ENCODE peak calls at places on chromosomes 3 and 15, in five cellular contexts. One of them, this sample, is unnamed.

GRCh38 chr3:146250449-146251382 is at the start of gene PLSCR4:
- DNase-seq in WERI-Rb-1: peak; percentile 57
- DNase-seq in ureter: peak; percentile 82
- DNase-seq in H54: peak; percentile 60
- DNase-seq in frontal cortex: peak; percentile 27
- DNase-seq in this sample: no peak

GRCh38 chr3:122660575-122660974 is 20.1 kb upstream of the PARP14 start:
- DNase-seq in WERI-Rb-1: no peak
- DNase-seq in ureter: no peak
- DNase-seq in H54: no peak
- DNase-seq in frontal cortex: no peak
- DNase-seq in this sample: no peak

GRCh38 chr3:136377499-136377898 is 127.4 kb downstream of the PCCB start:
- DNase-seq in WERI-Rb-1: no peak
- DNase-seq in ureter: no peak
- DNase-seq in H54: no peak
- DNase-seq in frontal cortex: no peak
- DNase-seq in this sample: no peak

GRCh38 chr15:76299786-76300185 is 11.5 kb downstream of the ETFA start:
- DNase-seq in WERI-Rb-1: no peak
- DNase-seq in ureter: no peak
- DNase-seq in H54: no peak
- DNase-seq in frontal cortex: no peak
- DNase-seq in this sample: no peak

GRCh38 chr3:184259878-184260570 is 1.3 kb downstream of the CAMK2N2 start:
- DNase-seq in WERI-Rb-1: no peak
- DNase-seq in ureter: no peak
- DNase-seq in H54: peak; percentile 53
- DNase-seq in frontal cortex: peak; percentile 90
- DNase-seq in this sample: no peak

GRCh38 chr3:180180795-180181194 is 144.1 kb upstream of the PEX5L start:
- DNase-seq in WERI-Rb-1: no peak
- DNase-seq in ureter: no peak
- DNase-seq in H54: no peak
- DNase-seq in frontal cortex: no peak
- DNase-seq in this sample: no peak

GRCh38 chr3:71779674-71780377 is 5.1 kb downstream of the PROK2 start:
- DNase-seq in WERI-Rb-1: no peak
- DNase-seq in ureter: no peak
- DNase-seq in H54: no peak
- DNase-seq in frontal cortex: no peak
- DNase-seq in this sample: no peak

GRCh38 chr15:65056868-65057548 is 10.8 kb downstream of the RASL12 start:
- DNase-seq in WERI-Rb-1: no peak
- DNase-seq in ureter: no peak
- DNase-seq in H54: peak; percentile 57
- DNase-seq in frontal cortex: no peak
- DNase-seq in this sample: no peak

GRCh38 chr3:127153506-127153815 is 39.5 kb upstream of the PRR23E start:
- DNase-seq in WERI-Rb-1: no peak
- DNase-seq in ureter: no peak
- DNase-seq in H54: no peak
- DNase-seq in frontal cortex: no peak
- DNase-seq in this sample: no peak

GRCh38 chr3:128556949-128557348 is 63.9 kb upstream of the GATA2 start:
- DNase-seq in WERI-Rb-1: no peak
- DNase-seq in ureter: no peak
- DNase-seq in H54: no peak
- DNase-seq in frontal cortex: no peak
- DNase-seq in this sample: no peak

GRCh38 chr15:74869726-74870407 is 3.3 kb downstream of the SCAMP2 start:
- DNase-seq in WERI-Rb-1: no peak
- DNase-seq in ureter: no peak
- DNase-seq in H54: no peak
- DNase-seq in frontal cortex: no peak
- DNase-seq in this sample: no peak

GRCh38 chr15:51348688-51349087 is 7.2 kb downstream of the GLDN start:
- DNase-seq in WERI-Rb-1: no peak
- DNase-seq in ureter: no peak
- DNase-seq in H54: no peak
- DNase-seq in frontal cortex: peak; percentile 29
- DNase-seq in this sample: no peak

GRCh38 chr3:72079369-72079872 is 294.5 kb upstream of the PROK2 start:
- DNase-seq in WERI-Rb-1: no peak
- DNase-seq in ureter: no peak
- DNase-seq in H54: no peak
- DNase-seq in frontal cortex: no peak
- DNase-seq in this sample: no peak

GRCh38 chr3:13786811-13787210 is 93.1 kb downstream of the WNT7A start:
- DNase-seq in WERI-Rb-1: no peak
- DNase-seq in ureter: no peak
- DNase-seq in H54: no peak
- DNase-seq in frontal cortex: no peak
- DNase-seq in this sample: no peak

GRCh38 chr15:94584833-94585244 is 353.5 kb downstream of the MCTP2 start:
- DNase-seq in WERI-Rb-1: no peak
- DNase-seq in ureter: no peak
- DNase-seq in H54: no peak
- DNase-seq in frontal cortex: no peak
- DNase-seq in this sample: no peak

GRCh38 chr15:85339976-85340665 is 40.3 kb upstream of the AKAP13 start:
- DNase-seq in WERI-Rb-1: no peak
- DNase-seq in ureter: no peak
- DNase-seq in H54: no peak
- DNase-seq in frontal cortex: no peak
- DNase-seq in this sample: no peak

GRCh38 chr3:23712656-23713559 is 92.8 kb upstream of the UBE2E1 start:
- DNase-seq in WERI-Rb-1: peak; percentile 68
- DNase-seq in ureter: no peak
- DNase-seq in H54: peak; percentile 30
- DNase-seq in frontal cortex: no peak
- DNase-seq in this sample: peak; percentile 57

GRCh38 chr3:66312039-66312438 is 91.2 kb downstream of the SLC25A26 start:
- DNase-seq in WERI-Rb-1: no peak
- DNase-seq in ureter: no peak
- DNase-seq in H54: no peak
- DNase-seq in frontal cortex: no peak
- DNase-seq in this sample: no peak

GRCh38 chr3:17979248-17979647 is 236.8 kb upstream of the TBC1D5 start:
- DNase-seq in WERI-Rb-1: no peak
- DNase-seq in ureter: no peak
- DNase-seq in H54: no peak
- DNase-seq in frontal cortex: no peak
- DNase-seq in this sample: no peak

GRCh38 chr15:94327356-94327936 is 96.1 kb downstream of the MCTP2 start:
- DNase-seq in WERI-Rb-1: no peak
- DNase-seq in ureter: no peak
- DNase-seq in H54: no peak
- DNase-seq in frontal cortex: no peak
- DNase-seq in this sample: no peak

GRCh38 chr15:74265046-74265639 is 29.0 kb downstream of the CCDC33 start:
- DNase-seq in WERI-Rb-1: no peak
- DNase-seq in ureter: no peak
- DNase-seq in H54: no peak
- DNase-seq in frontal cortex: no peak
- DNase-seq in this sample: no peak

GRCh38 chr15:98668566-98669308 is 20.4 kb downstream of the IGF1R start:
- DNase-seq in WERI-Rb-1: peak; percentile 60
- DNase-seq in ureter: no peak
- DNase-seq in H54: peak; percentile 22
- DNase-seq in frontal cortex: no peak
- DNase-seq in this sample: no peak

GRCh38 chr3:71524688-71525087 is 58.8 kb downstream of the FOXP1 start:
- DNase-seq in WERI-Rb-1: peak; percentile 18
- DNase-seq in ureter: no peak
- DNase-seq in H54: no peak
- DNase-seq in frontal cortex: no peak
- DNase-seq in this sample: no peak

GRCh38 chr3:147521646-147522045 is 112.5 kb downstream of the ZIC1 start:
- DNase-seq in WERI-Rb-1: no peak
- DNase-seq in ureter: no peak
- DNase-seq in H54: no peak
- DNase-seq in frontal cortex: no peak
- DNase-seq in this sample: no peak

GRCh38 chr3:41267975-41268640 is 68.8 kb downstream of the CTNNB1 start:
- DNase-seq in WERI-Rb-1: no peak
- DNase-seq in ureter: no peak
- DNase-seq in H54: peak; percentile 70
- DNase-seq in frontal cortex: no peak
- DNase-seq in this sample: peak; percentile 87

GRCh38 chr15:60793656-60794055 is 314.7 kb upstream of the ICE2 start:
- DNase-seq in WERI-Rb-1: peak; percentile 52
- DNase-seq in ureter: no peak
- DNase-seq in H54: no peak
- DNase-seq in frontal cortex: no peak
- DNase-seq in this sample: no peak

GRCh38 chr15:79023918-79024317 is 66.7 kb downstream of the RASGRF1 start:
- DNase-seq in WERI-Rb-1: no peak
- DNase-seq in ureter: no peak
- DNase-seq in H54: no peak
- DNase-seq in frontal cortex: no peak
- DNase-seq in this sample: no peak

GRCh38 chr3:4019509-4019908 is 220.3 kb downstream of the LRRN1 start:
- DNase-seq in WERI-Rb-1: no peak
- DNase-seq in ureter: no peak
- DNase-seq in H54: no peak
- DNase-seq in frontal cortex: no peak
- DNase-seq in this sample: no peak

GRCh38 chr15:69595009-69595825 is 142.6 kb downstream of the RPLP1 start:
- DNase-seq in WERI-Rb-1: no peak
- DNase-seq in ureter: peak; percentile 55
- DNase-seq in H54: no peak
- DNase-seq in frontal cortex: no peak
- DNase-seq in this sample: no peak

GRCh38 chr3:187062526-187063177 is 76.6 kb downstream of the RPL39L start:
- DNase-seq in WERI-Rb-1: no peak
- DNase-seq in ureter: no peak
- DNase-seq in H54: no peak
- DNase-seq in frontal cortex: no peak
- DNase-seq in this sample: no peak

GRCh38 chr3:187484547-187485325 is 116.6 kb downstream of the RTP4 start:
- DNase-seq in WERI-Rb-1: no peak
- DNase-seq in ureter: no peak
- DNase-seq in H54: no peak
- DNase-seq in frontal cortex: no peak
- DNase-seq in this sample: no peak

GRCh38 chr15:55633731-55634130 is 45.6 kb upstream of the PYGO1 start:
- DNase-seq in WERI-Rb-1: no peak
- DNase-seq in ureter: no peak
- DNase-seq in H54: no peak
- DNase-seq in frontal cortex: no peak
- DNase-seq in this sample: no peak

GRCh38 chr3:133113526-133113925 is 75.3 kb downstream of the TMEM108 start:
- DNase-seq in WERI-Rb-1: no peak
- DNase-seq in ureter: no peak
- DNase-seq in H54: no peak
- DNase-seq in frontal cortex: no peak
- DNase-seq in this sample: no peak

GRCh38 chr15:78075490-78076230 is 1.9 kb downstream of the TBC1D2B start:
- DNase-seq in WERI-Rb-1: no peak
- DNase-seq in ureter: peak; percentile 75
- DNase-seq in H54: no peak
- DNase-seq in frontal cortex: no peak
- DNase-seq in this sample: peak; percentile 82

GRCh38 chr3:135806342-135806741 is 159.2 kb upstream of the PPP2R3A start:
- DNase-seq in WERI-Rb-1: no peak
- DNase-seq in ureter: no peak
- DNase-seq in H54: no peak
- DNase-seq in frontal cortex: no peak
- DNase-seq in this sample: no peak

GRCh38 chr3:100796556-100796955 is 87.3 kb downstream of the TFG start:
- DNase-seq in WERI-Rb-1: no peak
- DNase-seq in ureter: no peak
- DNase-seq in H54: no peak
- DNase-seq in frontal cortex: no peak
- DNase-seq in this sample: no peak

GRCh38 chr15:85956515-85957275 is 123.0 kb upstream of the AGBL1 start:
- DNase-seq in WERI-Rb-1: no peak
- DNase-seq in ureter: no peak
- DNase-seq in H54: no peak
- DNase-seq in frontal cortex: no peak
- DNase-seq in this sample: no peak

GRCh38 chr3:160449660-160450598 is at the start of gene TRIM59:
- DNase-seq in WERI-Rb-1: no peak
- DNase-seq in ureter: peak; percentile 92
- DNase-seq in H54: peak; percentile 96
- DNase-seq in frontal cortex: peak; percentile 82
- DNase-seq in this sample: peak; percentile 92